ENCODE peak calls at places on chromosomes 4 and X, in four cellular contexts. One of them, this sample, is unnamed.

GRCh38 chr4:94827481-94828110 is 69.8 kb downstream of the BMPR1B start:
- DNase-seq in CD8-positive, alpha-beta memory T cell: no peak
- DNase-seq in A549: peak; percentile 28
- DNase-seq in OCI-LY7: no peak
- DNase-seq in this sample: peak; percentile 84

GRCh38 chr4:113355550-113356371 is 306.3 kb downstream of the ANK2 start:
- DNase-seq in CD8-positive, alpha-beta memory T cell: peak; percentile 20
- DNase-seq in A549: no peak
- DNase-seq in OCI-LY7: no peak
- DNase-seq in this sample: peak; percentile 86

GRCh38 chrX:42804524-42804923 is 26.6 kb upstream of the PPP1R2C start:
- DNase-seq in CD8-positive, alpha-beta memory T cell: no peak
- DNase-seq in A549: no peak
- DNase-seq in OCI-LY7: no peak
- DNase-seq in this sample: no peak

GRCh38 chr4:23814606-23815005 is 75.2 kb downstream of the PPARGC1A start:
- DNase-seq in CD8-positive, alpha-beta memory T cell: no peak
- DNase-seq in A549: no peak
- DNase-seq in OCI-LY7: no peak
- DNase-seq in this sample: no peak

GRCh38 chr4:20037745-20038144 is 214.0 kb upstream of the SLIT2 start:
- DNase-seq in CD8-positive, alpha-beta memory T cell: no peak
- DNase-seq in A549: no peak
- DNase-seq in OCI-LY7: no peak
- DNase-seq in this sample: no peak

GRCh38 chr4:169345207-169345788 is 74.5 kb upstream of the SH3RF1 start:
- DNase-seq in CD8-positive, alpha-beta memory T cell: no peak
- DNase-seq in A549: peak; percentile 5
- DNase-seq in OCI-LY7: no peak
- DNase-seq in this sample: peak; percentile 90

GRCh38 chrX:21487832-21488231 is 113.6 kb downstream of the CNKSR2 start:
- DNase-seq in CD8-positive, alpha-beta memory T cell: no peak
- DNase-seq in A549: no peak
- DNase-seq in OCI-LY7: no peak
- DNase-seq in this sample: peak; percentile 78

GRCh38 chr4:174369968-174370367 is 86.3 kb downstream of the CEP44 start:
- DNase-seq in CD8-positive, alpha-beta memory T cell: no peak
- DNase-seq in A549: no peak
- DNase-seq in OCI-LY7: no peak
- DNase-seq in this sample: no peak

GRCh38 chr4:140952709-140953108 is 180.6 kb downstream of the RNF150 start:
- DNase-seq in CD8-positive, alpha-beta memory T cell: no peak
- DNase-seq in A549: no peak
- DNase-seq in OCI-LY7: no peak
- DNase-seq in this sample: peak; percentile 41

GRCh38 chr4:2817701-2818350 is 24.9 kb downstream of the SH3BP2 start:
- DNase-seq in CD8-positive, alpha-beta memory T cell: peak; percentile 18
- DNase-seq in A549: no peak
- DNase-seq in OCI-LY7: no peak
- DNase-seq in this sample: peak; percentile 43

DNA sequence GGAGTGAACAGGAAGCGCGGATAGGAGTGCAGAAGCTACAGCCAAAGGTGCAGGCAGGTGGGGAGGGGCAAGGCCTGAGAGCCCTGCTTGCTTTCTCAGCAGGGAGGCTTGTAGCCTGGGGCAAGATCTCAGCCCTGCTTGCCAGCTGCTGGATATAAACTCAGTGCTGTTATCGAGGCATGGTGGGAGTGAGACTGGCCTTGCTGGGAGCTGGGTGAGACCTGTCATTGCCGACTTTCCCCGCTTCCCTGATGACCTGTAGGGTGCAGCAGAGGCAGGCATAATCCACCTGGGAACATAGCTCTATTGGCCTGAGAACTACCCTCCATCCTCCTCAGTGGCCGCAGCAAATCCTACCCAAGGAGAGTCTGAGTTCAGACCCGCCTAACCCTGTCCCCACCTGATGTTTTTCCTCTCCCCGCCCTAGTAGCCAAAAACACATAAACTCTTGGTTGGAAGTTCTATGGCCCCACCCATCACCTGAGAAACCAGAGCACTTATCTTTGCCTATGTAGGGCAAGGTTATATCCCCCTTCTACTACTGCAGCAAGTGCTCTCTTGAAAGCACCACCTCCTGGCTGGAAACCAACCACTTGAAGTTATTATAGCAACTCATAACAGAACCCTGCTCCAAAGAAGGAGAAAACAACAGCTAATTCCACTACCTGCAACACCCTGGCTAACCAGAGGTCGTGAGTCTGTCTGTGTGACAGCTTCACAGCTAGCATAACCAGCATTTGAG is 80.7 kb downstream of the FHIP1A start:
- DNase-seq in CD8-positive, alpha-beta memory T cell: no peak
- DNase-seq in A549: no peak
- DNase-seq in OCI-LY7: no peak
- DNase-seq in this sample: no peak
- H3K4me1 ChIP-seq in CD8-positive, alpha-beta memory T cell: no peaks in the 10 kb centered on the region
- H3K4me1 ChIP-seq in A549: peaks cover 5% of the 10 kb centered on the region
- H3K4me1 ChIP-seq in OCI-LY7: no peaks in the 10 kb centered on the region
- H3K4me1 ChIP-seq in this sample: peaks cover 5% of the 10 kb centered on the region

GRCh38 chr4:177961709-177962380 is 519.6 kb upstream of the AGA start:
- DNase-seq in CD8-positive, alpha-beta memory T cell: no peak
- DNase-seq in A549: no peak
- DNase-seq in OCI-LY7: no peak
- DNase-seq in this sample: no peak
- H3K4me1 ChIP-seq in CD8-positive, alpha-beta memory T cell: no peaks in the 10 kb centered on the region
- H3K4me1 ChIP-seq in A549: no peaks in the 10 kb centered on the region
- H3K4me1 ChIP-seq in OCI-LY7: no peaks in the 10 kb centered on the region
- H3K4me1 ChIP-seq in this sample: peaks cover 24% of the 10 kb centered on the region

GRCh38 chrX:49701948-49702347 is 6.2 kb upstream of the PAGE1 start:
- DNase-seq in CD8-positive, alpha-beta memory T cell: no peak
- DNase-seq in A549: no peak
- DNase-seq in OCI-LY7: no peak
- DNase-seq in this sample: no peak
- H3K4me1 ChIP-seq in CD8-positive, alpha-beta memory T cell: no peaks in the 10 kb centered on the region
- H3K4me1 ChIP-seq in A549: no peaks in the 10 kb centered on the region
- H3K4me1 ChIP-seq in OCI-LY7: no peaks in the 10 kb centered on the region
- H3K4me1 ChIP-seq in this sample: no peaks in the 10 kb centered on the region

GRCh38 chr4:153479118-153479517 is 13.0 kb downstream of the TMEM131L start:
- DNase-seq in CD8-positive, alpha-beta memory T cell: no peak
- DNase-seq in A549: no peak
- DNase-seq in OCI-LY7: no peak
- DNase-seq in this sample: no peak

GRCh38 chr4:153476829-153477574 is 10.8 kb downstream of the TMEM131L start:
- DNase-seq in CD8-positive, alpha-beta memory T cell: no peak
- DNase-seq in A549: no peak
- DNase-seq in OCI-LY7: no peak
- DNase-seq in this sample: no peak

GRCh38 chr4:153483432-153484418 is 17.6 kb downstream of the TMEM131L start:
- DNase-seq in CD8-positive, alpha-beta memory T cell: no peak
- DNase-seq in A549: no peak
- DNase-seq in OCI-LY7: no peak
- DNase-seq in this sample: no peak

GRCh38 chr4:153481474-153481873 is 15.3 kb downstream of the TMEM131L start:
- DNase-seq in CD8-positive, alpha-beta memory T cell: no peak
- DNase-seq in A549: no peak
- DNase-seq in OCI-LY7: no peak
- DNase-seq in this sample: no peak

GRCh38 chr4:153480704-153481103 is 14.5 kb downstream of the TMEM131L start:
- DNase-seq in CD8-positive, alpha-beta memory T cell: no peak
- DNase-seq in A549: no peak
- DNase-seq in OCI-LY7: no peak
- DNase-seq in this sample: no peak
- H3K4me1 ChIP-seq in CD8-positive, alpha-beta memory T cell: peaks cover 63% of the 10 kb centered on the region
- H3K4me1 ChIP-seq in A549: peaks cover 5% of the 10 kb centered on the region
- H3K4me1 ChIP-seq in OCI-LY7: peaks cover 90% of the 10 kb centered on the region
- H3K4me1 ChIP-seq in this sample: peaks cover 18% of the 10 kb centered on the region

DNA sequence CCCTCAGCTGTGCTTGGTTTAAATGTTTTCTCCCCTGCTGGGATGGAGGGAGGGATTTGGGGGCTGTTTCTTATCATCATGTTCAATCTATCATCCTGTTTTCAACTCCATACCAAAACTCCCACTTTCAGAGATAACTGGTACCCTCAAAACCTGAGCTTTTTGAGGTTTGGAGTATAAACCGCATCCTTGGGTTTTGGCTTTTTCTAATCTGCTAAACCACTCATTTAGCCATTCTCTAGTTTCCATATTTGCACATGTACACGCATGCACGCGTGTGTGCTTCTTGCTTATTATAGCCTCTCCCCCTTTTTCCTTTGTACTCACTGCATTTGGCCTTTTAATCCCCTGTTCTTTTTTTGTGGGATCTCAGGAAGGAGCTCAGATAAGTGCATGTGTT is 116.7 kb upstream of the TEX13D start:
- DNase-seq in CD8-positive, alpha-beta memory T cell: no peak
- DNase-seq in A549: no peak
- DNase-seq in OCI-LY7: no peak
- DNase-seq in this sample: no peak
- H3K4me1 ChIP-seq in CD8-positive, alpha-beta memory T cell: peaks cover 73% of the 10 kb centered on the region
- H3K4me1 ChIP-seq in A549: no peaks in the 10 kb centered on the region
- H3K4me1 ChIP-seq in OCI-LY7: peaks cover 36% of the 10 kb centered on the region
- H3K4me1 ChIP-seq in this sample: peaks cover 43% of the 10 kb centered on the region

DNA sequence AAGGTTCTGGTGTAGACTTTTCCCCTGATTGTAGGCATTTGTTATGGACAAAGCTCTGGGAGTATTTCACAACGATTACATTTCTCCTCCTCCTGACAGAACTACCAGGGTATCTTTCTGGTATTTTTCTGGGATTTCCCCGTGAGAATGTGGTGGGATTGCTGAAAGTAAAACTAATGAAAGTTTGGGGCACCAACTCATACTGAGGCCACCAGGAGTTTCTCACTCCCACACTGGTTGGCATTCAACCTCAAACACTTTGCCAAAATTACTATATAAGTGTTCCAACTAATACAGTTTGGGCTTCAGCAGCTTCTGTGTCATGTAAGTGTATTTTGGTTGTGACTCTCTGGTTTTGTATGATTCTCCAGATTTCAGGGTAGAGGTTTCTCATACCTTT is 855.1 kb downstream of the GLUD2 start:
- DNase-seq in CD8-positive, alpha-beta memory T cell: no peak
- DNase-seq in A549: no peak
- DNase-seq in OCI-LY7: no peak
- DNase-seq in this sample: no peak
- H3K4me1 ChIP-seq in CD8-positive, alpha-beta memory T cell: no peaks in the 10 kb centered on the region
- H3K4me1 ChIP-seq in A549: no peaks in the 10 kb centered on the region
- H3K4me1 ChIP-seq in OCI-LY7: no peaks in the 10 kb centered on the region
- H3K4me1 ChIP-seq in this sample: no peaks in the 10 kb centered on the region